ENCODE peak calls at places on chromosomes 7 and 10, in four cellular contexts. R is stimulated activated effector memory CD8-positive, alpha-beta T cell treated with anti-CD3 and anti-CD28 coated beads, Interleukin-12 subunit alpha, Interleukin-12 subunit beta, amount 100 ng/mL, for 72 hours; A is pulmonary artery endothelial cell; H is DND-41. P is an unnamed sample.

GRCh38 chr7:150814328-150815001 is 13.9 kb downstream of the TMEM176A start:
- DNase-seq in R (no peak), A (no peak), H (no peak), P (no peak)

GRCh38 chr10:89153971-89154370 is 53.1 kb downstream of the CH25H start:
- DNase-seq in R (no peak), A (no peak), H (no peak), P (no peak)

GRCh38 chr7:152136623-152137022 is 111.1 kb downstream of the GALNT11 start:
- DNase-seq in R (no peak), A (no peak), H (no peak), P (no peak)

GRCh38 chr10:103772096-103772845 is 83.1 kb downstream of the SH3PXD2A start:
- DNase-seq in R (peak; percentile 45), A (no peak), H (peak; percentile 86), P (peak; percentile 58)

GRCh38 chr10:87090779-87091178 is 3.9 kb downstream of the GLUD1 start:
- DNase-seq in R (no peak), A (no peak), H (no peak), P (no peak)

GRCh38 chr7:22094413-22095304 is 149.0 kb upstream of the CDCA7L start:
- DNase-seq in R (no peak), A (no peak), H (no peak), P (no peak)

GRCh38 chr7:79453558-79454324 is at the start of gene MAGI2:
- DNase-seq in R (no peak), A (peak; percentile 61), H (no peak), P (no peak)

GRCh38 chr7:135189961-135190360 is 19.5 kb upstream of the CYREN start:
- DNase-seq in R (no peak), A (no peak), H (no peak), P (no peak)

GRCh38 chr10:80530251-80530650 is 7.5 kb upstream of the SH2D4B start:
- DNase-seq in R (peak; percentile 28), A (no peak), H (no peak), P (peak; percentile 72)

GRCh38 chr10:100696477-100696901 is 48.9 kb upstream of the PAX2 start:
- DNase-seq in R (no peak), A (no peak), H (no peak), P (no peak)

GRCh38 chr7:25839084-25839769 is 312.8 kb upstream of the NFE2L3 start:
- DNase-seq in R (no peak), A (no peak), H (no peak), P (no peak)

P was measured in stimulated activated CD4-positive, alpha-beta T cell treated with anti-CD3 and anti-CD28 coated beads, Interleukin-1b, Interleukin-23, amount 100 ng/mL, for 48 hours.